ENCODE peak calls at places on chromosome 18, in ten cellular contexts. P is mesendoderm, Q is breast epithelium, R is fibroblast of pulmonary artery, B is T-helper 1 cell, U is foreskin fibroblast, K is DMS153, X is endothelial cell, Y is A172, V is ecto neural progenitor cell. N is an unnamed sample.

GRCh38 chr18:59751186-59751585 is 54.0 kb upstream of the CCBE1 start:
- DNase-seq in P (no peak), Q (no peak), R (no peak), B (no peak), U (no peak), K (no peak), X (no peak), Y (no peak), V (no peak), N (no peak)

GRCh38 chr18:14784133-14784532 is 36.2 kb downstream of the ANKRD30B start:
- DNase-seq in P (no peak), Q (no peak), R (no peak), B (no peak), U (no peak), K (no peak), X (no peak), Y (no peak), V (no peak), N (no peak)

GRCh38 chr18:7577706-7578105 is 10.6 kb downstream of the PTPRM start:
- DNase-seq in P (peak; percentile 99), Q (no peak), R (peak; percentile 66), B (no peak), U (peak; percentile 77), K (no peak), X (no peak), Y (peak; percentile 81), V (peak; percentile 72), N (no peak)

GRCh38 chr18:28132084-28132483 is 44.8 kb downstream of the CDH2 start:
- DNase-seq in P (peak; percentile 62), Q (no peak), R (peak; percentile 49), B (no peak), U (no peak), K (no peak), X (no peak), Y (no peak), V (no peak), N (no peak)

GRCh38 chr18:10822457-10822856 is 296.6 kb downstream of the NAPG start:
- DNase-seq in P (peak; percentile 95), Q (no peak), R (peak; percentile 16), B (no peak), U (no peak), K (no peak), X (no peak), Y (peak; percentile 27), V (no peak), N (no peak)

GRCh38 chr18:58552057-58552461 is 76.8 kb downstream of the ALPK2 start:
- DNase-seq in P (no peak), Q (no peak), R (no peak), B (no peak), U (peak; percentile 60), K (no peak), X (no peak), Y (no peak), V (no peak), N (no peak)

GRCh38 chr18:55421612-55422381 is 166.2 kb downstream of the TCF4 start:
- DNase-seq in P (no peak), Q (no peak), R (peak; percentile 60), B (no peak), U (peak; percentile 58), K (no peak), X (no peak), Y (no peak), V (no peak), N (no peak)

GRCh38 chr18:46283268-46283667 is 179.1 kb downstream of the HAUS1 start:
- DNase-seq in P (peak; percentile 62), Q (no peak), R (peak; percentile 40), B (no peak), U (peak; percentile 22), K (no peak), X (no peak), Y (no peak), V (no peak), N (no peak)

GRCh38 chr18:2293109-2293839 is 278.0 kb downstream of the METTL4 start:
- DNase-seq in P (peak; percentile 32), Q (no peak), R (no peak), B (no peak), U (no peak), K (no peak), X (no peak), Y (no peak), V (no peak), N (no peak)

GRCh38 chr18:49544362-49544761 is 17.5 kb upstream of the LIPG start:
- DNase-seq in P (no peak), Q (no peak), R (no peak), B (no peak), U (no peak), K (no peak), X (no peak), Y (peak; percentile 35), V (no peak), N (no peak)

GRCh38 chr18:23166863-23167531 is 31.7 kb downstream of the CABLES1 start:
- DNase-seq in P (no peak), Q (no peak), R (peak; percentile 66), B (no peak), U (no peak), K (no peak), X (no peak), Y (no peak), V (no peak), N (no peak)

GRCh38 chr18:56716692-56717146 is 65.6 kb downstream of the WDR7 start:
- DNase-seq in P (no peak), Q (no peak), R (no peak), B (no peak), U (no peak), K (no peak), X (no peak), Y (no peak), V (no peak), N (no peak)

GRCh38 chr18:61896767-61897166 is 4.0 kb upstream of the RNF152 start:
- DNase-seq in P (peak; percentile 76), Q (peak; percentile 85), R (peak; percentile 41), B (no peak), U (peak; percentile 78), K (no peak), X (no peak), Y (peak; percentile 53), V (peak; percentile 52), N (no peak)

GRCh38 chr18:63350230-63350629 is 16.8 kb downstream of the KDSR start:
- DNase-seq in P (no peak), Q (no peak), R (no peak), B (no peak), U (no peak), K (no peak), X (no peak), Y (no peak), V (no peak), N (no peak)

GRCh38 chr18:50754297-50754696 is 65.5 kb downstream of the MRO start:
- DNase-seq in P (no peak), Q (no peak), R (no peak), B (no peak), U (no peak), K (no peak), X (no peak), Y (no peak), V (no peak), N (no peak)

GRCh38 chr18:54149078-54149697 is 75.3 kb downstream of the MBD2 start:
- DNase-seq in P (peak; percentile 83), Q (no peak), R (peak; percentile 92), B (no peak), U (peak; percentile 91), K (no peak), X (no peak), Y (peak; percentile 86), V (no peak), N (no peak)

GRCh38 chr18:36315736-36316135 is 18.2 kb downstream of the FHOD3 start:
- DNase-seq in P (no peak), Q (no peak), R (peak; percentile 53), B (no peak), U (no peak), K (no peak), X (no peak), Y (peak; percentile 67), V (peak; percentile 64), N (no peak)

GRCh38 chr18:79355433-79356335 is 40.0 kb upstream of the NFATC1 start:
- DNase-seq in P (no peak), Q (no peak), R (no peak), B (no peak), U (no peak), K (no peak), X (no peak), Y (no peak), V (no peak), N (no peak)

GRCh38 chr18:5543854-5544389 is at the start of gene EPB41L3:
- DNase-seq in P (peak; percentile 69), Q (no peak), R (peak; percentile 26), B (no peak), U (peak; percentile 59), K (no peak), X (peak; percentile 43), Y (no peak), V (peak; percentile 62), N (peak; percentile 69)

GRCh38 chr18:79519751-79520472 is 124.2 kb downstream of the NFATC1 start:
- DNase-seq in P (peak; percentile 32), Q (peak; percentile 14), R (peak; percentile 42), B (peak; percentile 42), U (peak; percentile 58), K (no peak), X (peak; percentile 15), Y (no peak), V (peak; percentile 49), N (peak; percentile 32)

GRCh38 chr18:72541871-72542690 is 2.1 kb downstream of the CBLN2 start:
- DNase-seq in P (peak; percentile 72), Q (no peak), R (no peak), B (no peak), U (peak; percentile 17), K (peak; percentile 64), X (no peak), Y (no peak), V (peak; percentile 75), N (no peak)

GRCh38 chr18:8933714-8934284 is 168.7 kb upstream of the NDUFV2 start:
- DNase-seq in P (no peak), Q (no peak), R (no peak), B (no peak), U (peak; percentile 66), K (no peak), X (no peak), Y (no peak), V (no peak), N (no peak)

GRCh38 chr18:34543356-34543755 is 166.7 kb upstream of the DTNA start:
- DNase-seq in P (no peak), Q (no peak), R (no peak), B (no peak), U (no peak), K (no peak), X (no peak), Y (no peak), V (no peak), N (no peak)

GRCh38 chr18:78774741-78775141 is 204.9 kb upstream of the SALL3 start:
- DNase-seq in P (no peak), Q (no peak), R (no peak), B (no peak), U (no peak), K (no peak), X (no peak), Y (no peak), V (no peak), N (no peak)

GRCh38 chr18:78655921-78656320 is 323.7 kb upstream of the SALL3 start:
- DNase-seq in P (no peak), Q (no peak), R (no peak), B (no peak), U (no peak), K (no peak), X (no peak), Y (no peak), V (no peak), N (no peak)

GRCh38 chr18:70384181-70384790 is 95.4 kb downstream of the SOCS6 start:
- DNase-seq in P (no peak), Q (peak; percentile 60), R (peak; percentile 43), B (no peak), U (peak; percentile 89), K (no peak), X (no peak), Y (peak; percentile 96), V (no peak), N (no peak)

GRCh38 chr18:13710460-13710859 is 15.9 kb downstream of the FAM210A start:
- DNase-seq in P (no peak), Q (no peak), R (no peak), B (no peak), U (no peak), K (no peak), X (no peak), Y (peak; percentile 99), V (no peak), N (peak; percentile 71)

GRCh38 chr18:13376841-13377351 is 158.3 kb downstream of the LDLRAD4 start:
- DNase-seq in P (no peak), Q (no peak), R (no peak), B (peak; percentile 67), U (no peak), K (no peak), X (no peak), Y (no peak), V (no peak), N (no peak)

N was measured in lower lobe of right lung.